ENCODE peak calls at places on chromosome 17, in ten cellular contexts. N, T, Z, X, D, B, S, E, W and R are unnamed samples.

GRCh38 chr17:83057793-83058477 is 21.5 kb upstream of the METRNL start:
- DNase-seq in N (peak), D (no peak), S (peak), T (no peak), B (no peak), W (no peak), E (no peak), Z (peak), X (no peak), R (no peak)

GRCh38 chr17:16214190-16215001 is 938 bp downstream of the NCOR1 start:
- DNase-seq in S (no peak), N (no peak), Z (no peak), E (no peak), W (peak), B (peak), X (no peak), D (no peak), T (peak), R (no peak)

GRCh38 chr17:30369995-30370394 is 8.7 kb upstream of the CPD start:
- DNase-seq in S (no peak), E (no peak), B (no peak), N (no peak), D (no peak), X (no peak), W (no peak), T (no peak), Z (no peak), R (no peak)

GRCh38 chr17:31561469-31562412 is 170.3 kb downstream of the RAB11FIP4 start:
- DNase-seq in S (no peak), D (no peak), W (no peak), T (peak), N (no peak), Z (no peak), E (peak), X (no peak), B (no peak), R (peak)

GRCh38 chr17:36731091-36731490 is 129.7 kb downstream of the MRM1 start:
- DNase-seq in Z (no peak), E (no peak), T (no peak), B (peak), W (no peak), N (no peak), X (no peak), S (no peak), D (no peak), R (no peak)

GRCh38 chr17:16443390-16444257 is 28.3 kb downstream of the TRPV2 start:
- DNase-seq in T (no peak), W (no peak), S (no peak), X (no peak), Z (no peak), B (no peak), E (no peak), N (peak), D (no peak), R (no peak)

GRCh38 chr17:67912656-67913055 is 83.6 kb downstream of the C17orf58 start:
- DNase-seq in X (no peak), B (no peak), N (no peak), Z (no peak), E (no peak), S (no peak), W (no peak), T (no peak), D (no peak), R (peak)

GRCh38 chr17:9472541-9472940 is 103.1 kb downstream of the STX8 start:
- DNase-seq in N (no peak), E (peak), D (no peak), S (peak), T (no peak), W (no peak), B (no peak), X (no peak), Z (no peak), R (no peak)

GRCh38 chr17:16924701-16925440 is 47.0 kb downstream of the TNFRSF13B start:
- DNase-seq in B (no peak), N (no peak), W (no peak), E (no peak), S (no peak), D (no peak), T (no peak), Z (peak), X (no peak), R (no peak)

GRCh38 chr17:4109424-4109823 is 33.4 kb downstream of the ZZEF1 start:
- DNase-seq in D (no peak), X (no peak), E (no peak), Z (no peak), T (peak), N (no peak), W (no peak), B (no peak), S (no peak), R (no peak)

GRCh38 chr17:9900744-9901143 is 4.3 kb downstream of the RCVRN start:
- DNase-seq in N (no peak), T (no peak), X (no peak), W (no peak), Z (no peak), E (peak), B (no peak), D (no peak), S (no peak), R (no peak)

GRCh38 chr17:33962857-33963655 is 292.0 kb upstream of the CCL2 start:
- DNase-seq in S (no peak), D (no peak), X (no peak), B (peak), T (peak), Z (no peak), N (no peak), W (no peak), E (no peak), R (no peak)

GRCh38 chr17:71792966-71793365 is 327.9 kb upstream of the SOX9 start:
- DNase-seq in B (no peak), X (no peak), T (no peak), Z (no peak), S (no peak), E (peak), D (no peak), W (no peak), N (no peak), R (no peak)

GRCh38 chr17:72826602-72827001 is 265.9 kb downstream of the SLC39A11 start:
- DNase-seq in N (no peak), S (no peak), W (no peak), Z (no peak), B (no peak), T (no peak), X (no peak), D (no peak), E (peak), R (no peak)